ENCODE peak calls at places on chromosome 9, in four cellular contexts. N is GM12878, K is K562, Z is HepG2. D is an unnamed sample.

GRCh38 chr9:135023389-135023788 is 64.1 kb upstream of the OLFM1 start:
- DNase-seq in N (no peak), K (no peak), Z (no peak), D (no peak)

GRCh38 chr9:14111670-14112069 is 202.3 kb downstream of the NFIB start:
- DNase-seq in N (no peak), K (no peak), Z (no peak), D (no peak)

GRCh38 chr9:118957585-118957984 is 411.6 kb downstream of the BRINP1 start:
- DNase-seq in N (no peak), K (no peak), Z (no peak), D (no peak)

GRCh38 chr9:2494571-2494970 is 127.0 kb upstream of the VLDLR start:
- DNase-seq in N (no peak), K (no peak), Z (no peak), D (no peak)

GRCh38 chr9:72443855-72444254 is 77.6 kb upstream of the TMC1 start:
- DNase-seq in N (peak; percentile 85), K (no peak), Z (no peak), D (peak; percentile 38)

GRCh38 chr9:89428222-89428761 is 69.6 kb downstream of the SEMA4D start:
- DNase-seq in N (no peak), K (no peak), Z (no peak), D (no peak)

GRCh38 chr9:92808726-92809451 is 44.3 kb upstream of the BICD2 start:
- DNase-seq in N (no peak), K (peak; percentile 55), Z (peak; percentile 17), D (peak; percentile 58)

GRCh38 chr9:129234491-129234890 is 56.4 kb upstream of the IER5L start:
- DNase-seq in N (no peak), K (no peak), Z (no peak), D (no peak)

GRCh38 chr9:98087420-98088354 is 31.2 kb downstream of the NANS start:
- DNase-seq in N (no peak), K (no peak), Z (no peak), D (no peak)

DNA sequence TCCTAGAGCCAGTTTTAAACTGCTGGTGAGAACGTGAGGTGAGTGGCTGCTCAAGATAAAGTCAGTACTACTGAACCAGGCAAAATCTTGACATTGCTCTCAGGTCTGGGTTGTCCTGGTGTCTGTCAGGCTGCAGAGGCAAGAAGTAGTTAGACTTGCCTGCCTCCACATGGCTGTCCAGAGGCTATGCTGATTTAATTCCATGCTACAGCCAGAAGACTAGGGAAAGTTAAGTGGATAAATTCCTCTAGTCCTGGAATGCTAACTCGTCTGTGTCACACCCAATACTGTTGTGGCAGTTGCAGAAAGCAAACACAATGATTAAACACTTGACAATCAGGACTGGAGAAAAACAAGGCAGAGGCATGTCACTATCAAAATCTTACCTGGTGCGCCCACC is 118.9 kb downstream of the ACER2 start:
- DNase-seq in N (no peak), K (no peak), Z (no peak), D (no peak)
- TF ChIP-seq POLR2AphosphoS2 in N (no peak), K (no peak), Z (no peak), D (no peak)

DNA sequence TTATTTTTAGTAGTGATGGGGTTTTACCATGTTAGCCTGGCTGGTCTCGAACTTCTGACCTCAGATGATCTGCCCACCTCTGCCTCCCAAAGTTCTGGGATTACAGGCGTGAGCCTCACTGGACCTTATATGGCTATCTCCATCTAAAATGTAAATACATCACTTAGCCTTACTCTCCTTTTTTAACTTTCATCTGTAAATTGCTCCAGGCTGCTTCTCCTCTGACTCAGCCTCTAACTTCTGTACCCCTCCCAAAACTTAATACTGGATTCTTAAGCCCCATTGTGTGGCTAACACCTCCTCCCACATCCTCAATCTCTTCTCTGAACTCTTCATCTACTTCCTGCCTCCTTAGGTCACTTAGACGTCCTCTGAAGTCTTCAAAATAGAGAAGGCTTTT is 4.0 kb downstream of the SNX30 start:
- DNase-seq in N (no peak), K (no peak), Z (no peak), D (no peak)
- TF ChIP-seq POLR2AphosphoS2 in N (no peak), K (no peak), Z (no peak), D (no peak)

DNA sequence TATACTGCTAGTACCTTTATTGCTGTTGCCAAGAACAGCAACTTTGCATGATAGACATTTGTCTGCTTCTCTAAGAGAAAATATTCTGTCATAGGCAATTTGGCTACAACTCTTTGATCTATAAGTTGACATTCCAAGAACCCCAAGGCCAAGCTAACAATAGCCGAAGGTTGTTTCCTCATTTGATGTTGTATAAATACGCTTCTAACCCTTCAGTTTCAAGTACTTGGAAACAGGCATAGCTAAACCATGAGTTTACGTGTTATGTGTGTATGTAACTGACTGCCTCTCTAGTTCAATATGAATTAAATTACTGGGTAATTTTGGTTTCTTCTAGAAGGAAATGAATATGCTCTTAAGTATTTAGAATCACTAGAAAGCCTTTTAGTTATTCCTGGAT is 1034.0 kb downstream of the TLE4 start:
- DNase-seq in N (no peak), K (no peak), Z (peak; percentile 45), D (no peak)
- TF ChIP-seq POLR2AphosphoS2 in N (no peak), K (no peak), Z (no peak), D (no peak)

GRCh38 chr9:32015795-32016194 is 368.6 kb upstream of the ACO1 start:
- DNase-seq in N (no peak), K (no peak), Z (no peak), D (no peak)

GRCh38 chr9:32010322-32010721 is 374.1 kb upstream of the ACO1 start:
- DNase-seq in N (no peak), K (no peak), Z (no peak), D (no peak)

DNA sequence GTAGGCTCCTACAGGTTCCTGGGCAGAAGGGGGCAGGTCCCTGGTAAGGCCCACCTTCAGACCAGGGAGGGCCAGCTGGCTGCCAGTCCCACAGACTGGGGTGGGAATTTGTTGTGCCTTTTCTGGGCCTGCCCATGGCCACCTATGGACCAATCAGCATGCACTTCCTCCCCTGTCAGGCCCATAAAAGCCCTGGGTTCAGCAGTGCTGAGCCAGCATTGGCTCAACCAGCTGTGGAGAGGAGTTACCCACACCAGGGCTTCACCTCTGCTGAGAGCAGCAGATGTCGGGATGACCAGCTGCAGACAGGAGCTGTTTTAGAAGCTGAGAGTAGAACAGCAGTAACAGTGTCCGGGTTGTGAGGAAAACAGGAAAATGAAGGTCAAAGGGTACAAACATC is 373.4 kb upstream of the ACO1 start:
- DNase-seq in N (no peak), K (no peak), Z (no peak), D (no peak)
- TF ChIP-seq POLR2AphosphoS2 in N (no peak), K (no peak), Z (no peak), D (no peak)

GRCh38 chr9:4011062-4011461 is 288.8 kb downstream of the GLIS3 start:
- DNase-seq in N (no peak), K (no peak), Z (no peak), D (no peak)

GRCh38 chr9:4016789-4017188 is 283.1 kb downstream of the GLIS3 start:
- DNase-seq in N (no peak), K (no peak), Z (no peak), D (no peak)

GRCh38 chr9:4010309-4010708 is 289.6 kb downstream of the GLIS3 start:
- DNase-seq in N (no peak), K (no peak), Z (no peak), D (no peak)

GRCh38 chr9:4009006-4009511 is 290.8 kb downstream of the GLIS3 start:
- DNase-seq in N (no peak), K (no peak), Z (no peak), D (no peak)

GRCh38 chr9:4012446-4012845 is 287.4 kb downstream of the GLIS3 start:
- DNase-seq in N (no peak), K (no peak), Z (no peak), D (no peak)
- TF ChIP-seq POLR2AphosphoS2 in N (no peak), K (no peak), Z (no peak), D (no peak)

DNA sequence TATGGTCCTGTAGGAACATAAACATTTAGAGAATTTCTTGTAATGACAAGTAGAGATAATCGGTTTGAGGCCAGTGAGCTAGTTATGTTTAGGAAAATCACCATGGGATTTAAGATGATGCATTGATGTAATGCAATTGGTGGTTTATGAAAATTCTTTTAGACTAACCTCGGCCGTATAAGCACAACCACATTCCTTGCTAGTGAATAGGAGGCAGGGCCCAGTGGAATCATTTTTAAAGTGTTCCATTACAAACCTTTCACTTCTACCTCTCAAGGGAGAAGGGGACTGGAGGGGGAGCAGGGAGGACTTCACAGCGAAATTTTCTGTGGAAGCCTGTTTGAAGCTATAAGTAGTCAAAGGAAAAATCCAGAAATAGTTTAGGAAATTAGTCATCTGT is 71.8 kb upstream of the NFIL3 start:
- DNase-seq in N (no peak), K (no peak), Z (no peak), D (no peak)
- TF ChIP-seq POLR2AphosphoS2 in N (no peak), K (no peak), Z (no peak), D (no peak)

GRCh38 chr9:106632621-106633020 is 230.3 kb upstream of the ZNF462 start:
- DNase-seq in N (no peak), K (no peak), Z (no peak), D (no peak)
- TF ChIP-seq POLR2AphosphoS2 in N (no peak), K (no peak), Z (no peak), D (no peak)

GRCh38 chr9:34334916-34335315 is 5.5 kb downstream of the NUDT2 start:
- DNase-seq in N (no peak), K (no peak), Z (no peak), D (no peak)

GRCh38 chr9:34334337-34334824 is 5.0 kb downstream of the NUDT2 start:
- DNase-seq in N (no peak), K (no peak), Z (peak; percentile 89), D (no peak)

GRCh38 chr9:34338664-34339063 is 9.3 kb downstream of the NUDT2 start:
- DNase-seq in N (no peak), K (no peak), Z (no peak), D (no peak)

GRCh38 chr9:34335376-34335775 is 6.0 kb downstream of the NUDT2 start:
- DNase-seq in N (no peak), K (no peak), Z (no peak), D (no peak)

DNA sequence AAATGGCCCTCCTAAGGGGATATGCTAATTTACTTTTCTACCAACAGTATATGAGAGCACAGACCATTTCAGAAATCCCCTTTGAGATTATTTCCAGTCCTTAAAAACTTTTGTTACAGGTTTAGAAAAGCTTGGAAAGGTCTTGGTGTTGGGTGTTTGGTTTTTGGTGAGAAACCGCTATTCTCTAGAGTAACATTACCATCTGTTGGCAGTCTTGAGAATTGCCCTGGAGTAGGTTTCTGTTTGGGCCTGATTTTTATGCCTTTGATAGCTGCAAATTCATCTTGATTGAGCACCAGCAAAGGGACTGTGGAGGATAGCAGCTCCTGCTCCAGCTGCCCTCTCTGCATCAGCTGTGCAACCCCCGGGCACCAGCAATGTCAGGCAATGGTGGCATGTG is 8.0 kb downstream of the NUDT2 start:
- DNase-seq in N (no peak), K (no peak), Z (no peak), D (no peak)
- TF ChIP-seq POLR2AphosphoS2 in N (no peak), K (no peak), Z (no peak), D (no peak)